ENCODE peak calls at places on chromosomes 5 and 9, in four cellular contexts. I is upper lobe of left lung, P is esophagus muscularis mucosa, G is A549. M is an unnamed sample.
A peak's percentile ranks its signal among the peaks of the same experiment; 100 is the strongest.

GRCh38 chr9:78288214-78288892 is 8.6 kb upstream of the PSAT1 start:
- DNase-seq in I (no peak), P (no peak), G (no peak), M (no peak)

GRCh38 chr9:115157245-115157674 is 39.3 kb upstream of the TNC start:
- DNase-seq in I (no peak), P (no peak), G (peak; percentile 62), M (no peak)

GRCh38 chr5:427415-428087 is 15.4 kb upstream of the EXOC3 start:
- DNase-seq in I (no peak), P (no peak), G (no peak), M (no peak)

GRCh38 chr5:27472000-27472763 is 433.8 kb upstream of the CDH9 start:
- DNase-seq in I (no peak), P (no peak), G (peak; percentile 96), M (no peak)

GRCh38 chr5:151313357-151313756 is 9.8 kb upstream of the SLC36A3 start:
- DNase-seq in I (no peak), P (no peak), G (no peak), M (no peak)

GRCh38 chr5:100576217-100576751 is 41.1 kb downstream of the FAM174A start:
- DNase-seq in I (no peak), P (no peak), G (no peak), M (no peak)

GRCh38 chr5:132662925-132663770 is 5.2 kb downstream of the IL13 start:
- DNase-seq in I (no peak), P (no peak), G (peak; percentile 13), M (no peak)

GRCh38 chr9:71755869-71756268 is 12.4 kb downstream of the CEMIP2 start:
- DNase-seq in I (no peak), P (no peak), G (no peak), M (no peak)

GRCh38 chr9:113566011-113566711 is 102.6 kb downstream of the RGS3 start:
- DNase-seq in I (peak; percentile 21), P (no peak), G (no peak), M (no peak)

GRCh38 chr5:176980818-176981217 is 25.8 kb downstream of the UIMC1 start:
- DNase-seq in I (no peak), P (no peak), G (no peak), M (no peak)

GRCh38 chr5:143062379-143062778 is 292.2 kb downstream of the ARHGAP26 start:
- DNase-seq in I (no peak), P (no peak), G (no peak), M (no peak)

GRCh38 chr5:143065185-143065584 is 295.0 kb downstream of the ARHGAP26 start:
- DNase-seq in I (no peak), P (no peak), G (no peak), M (peak; percentile 29)

GRCh38 chr5:143064207-143064606 is 294.0 kb downstream of the ARHGAP26 start:
- DNase-seq in I (no peak), P (no peak), G (peak; percentile 21), M (no peak)

GRCh38 chr5:143064661-143065060 is 294.5 kb downstream of the ARHGAP26 start:
- DNase-seq in I (no peak), P (no peak), G (no peak), M (no peak)

DNA sequence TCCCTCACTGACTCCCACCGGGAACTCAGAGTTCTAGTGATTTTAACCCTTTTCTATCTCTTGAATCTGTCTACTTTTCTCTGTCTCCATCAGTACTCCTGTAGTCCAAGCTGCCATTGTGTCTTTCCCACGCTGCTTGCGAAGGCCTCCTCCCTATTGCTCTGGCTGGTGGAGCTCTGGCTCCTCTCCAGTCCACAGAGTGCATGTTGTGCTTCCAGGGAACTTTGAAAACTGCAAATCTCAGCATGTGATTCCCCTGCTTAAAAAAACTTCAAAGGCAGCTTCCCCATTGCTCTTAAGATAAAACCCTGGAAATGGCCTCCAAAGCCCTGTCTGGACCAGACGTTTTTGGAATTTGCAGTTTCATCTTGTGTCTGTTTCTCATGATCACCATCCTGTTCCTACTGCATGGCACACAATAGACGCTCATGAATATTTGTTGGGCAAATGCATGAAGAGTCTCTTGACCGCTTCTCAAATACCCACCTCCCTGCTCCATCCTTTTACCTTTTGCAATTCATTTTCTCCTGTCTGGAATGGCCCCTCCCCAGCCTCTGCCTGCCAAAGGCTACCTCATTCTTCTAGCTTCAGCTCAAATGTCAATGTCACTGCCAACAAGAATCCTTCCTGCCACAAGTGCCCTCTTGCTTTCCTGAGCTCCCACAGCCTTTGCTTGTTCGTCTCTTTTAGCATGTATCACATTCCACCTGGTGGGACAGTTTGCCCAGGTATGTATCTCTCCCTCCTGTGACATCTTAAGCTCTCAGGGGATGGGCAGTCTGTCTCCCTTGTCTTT is 293.2 kb downstream of the ARHGAP26 start:
- DNase-seq in I (no peak), P (no peak), G (no peak), M (peak; percentile 40)
- H3K27ac ChIP-seq in I (peak overlapping the region; percentile 32), P (peak overlapping the region; percentile 63), G (peak overlapping the region; percentile 39), M (no peak overlapping the region)

DNA sequence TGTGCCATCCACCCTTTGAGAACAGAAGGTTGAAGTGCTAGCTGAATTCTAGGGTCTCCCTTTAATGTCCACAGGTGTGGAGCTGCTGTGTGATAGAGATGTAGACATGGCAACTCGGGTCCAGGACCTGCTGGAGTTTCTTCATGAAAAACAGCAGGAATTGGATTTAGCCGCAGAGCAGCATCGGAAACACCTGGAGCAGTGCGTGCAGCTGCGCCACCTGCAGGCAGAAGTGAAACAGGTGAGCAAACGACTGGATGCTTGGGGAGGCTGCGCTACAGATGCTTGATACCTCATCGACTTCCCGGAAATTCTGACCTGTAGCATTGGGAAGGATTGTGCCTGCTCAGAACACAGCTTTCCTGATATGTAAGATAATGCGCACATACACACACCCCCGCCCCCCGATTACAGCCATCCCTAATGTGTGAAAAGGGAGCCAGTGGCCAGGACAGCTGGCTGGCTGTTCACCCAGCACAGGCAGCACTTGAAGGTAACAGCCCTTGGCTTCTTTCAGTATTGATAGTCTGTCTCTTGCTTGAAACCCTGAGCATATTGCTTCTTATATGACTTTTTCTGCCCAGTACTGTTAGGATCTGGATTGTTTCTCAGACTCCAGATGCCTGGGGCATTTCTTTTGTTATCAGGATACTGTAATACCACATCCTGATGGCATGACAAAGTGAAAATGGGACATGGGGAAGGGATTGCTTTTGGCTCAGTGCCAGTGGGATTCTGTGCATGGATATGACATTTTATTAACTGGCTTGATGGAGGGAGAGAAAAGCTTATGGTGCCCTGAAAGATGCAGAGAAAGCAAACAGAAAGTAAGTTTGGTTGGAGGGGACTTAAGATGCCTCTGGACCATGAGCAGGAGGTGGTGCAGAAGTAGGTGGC is 216.8 kb upstream of the OTULINL start:
- DNase-seq in I (no peak), P (peak; percentile 57), G (peak; percentile 48), M (no peak)
- TF ChIP-seq CTCF in I (no peak), P (no peak), G (peak; percentile 62), M (no peak)

GRCh38 chr5:170306381-170306790 is 8.8 kb upstream of the LCP2 start:
- DNase-seq in I (peak; percentile 28), P (no peak), G (peak; percentile 12), M (peak; percentile 42)
- TF ChIP-seq POLR2A in I (no peak), P (no peak), G (no peak), M (no peak)

GRCh38 chr5:115686692-115687054 is 60.8 kb upstream of the TMED7 start:
- DNase-seq in I (no peak), P (no peak), G (no peak), M (no peak)
- H3K27ac ChIP-seq in I (no peak overlapping the region), P (peak overlapping the region; percentile 38), G (no peak overlapping the region), M (no peak overlapping the region)

DNA sequence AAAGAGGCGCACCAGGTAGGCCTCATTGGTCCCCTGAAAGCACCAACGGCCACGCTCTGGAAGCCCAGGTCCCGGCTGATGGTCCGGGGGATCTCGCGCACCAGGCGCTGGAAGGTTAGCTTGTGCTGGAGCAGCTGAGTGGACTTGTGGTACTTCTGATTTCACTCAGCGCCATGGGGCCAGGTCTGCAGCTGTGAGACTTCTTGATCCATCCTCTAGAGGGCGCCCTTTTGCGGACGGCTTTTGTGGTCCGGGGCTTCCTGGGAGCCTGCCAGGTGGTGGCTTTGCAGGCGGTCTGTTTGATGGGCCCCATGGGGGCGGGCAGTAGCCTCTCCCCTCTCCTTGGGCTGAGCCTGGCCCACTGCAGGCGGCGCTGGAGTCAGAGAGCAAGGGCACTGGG is 10.4 kb downstream of the TAF11L12 start:
- DNase-seq in I (no peak), P (peak; percentile 74), G (no peak), M (no peak)
- TF ChIP-seq CTCF in I (no peak), P (no peak), G (peak; percentile 9), M (no peak)

GRCh38 chr5:128237504-128237903 is 153.9 kb downstream of the SLC12A2 start:
- DNase-seq in I (no peak), P (no peak), G (no peak), M (no peak)

GRCh38 chr5:128245974-128246373 is 162.4 kb downstream of the SLC12A2 start:
- DNase-seq in I (no peak), P (no peak), G (no peak), M (no peak)

GRCh38 chr5:128236334-128236733 is 152.8 kb downstream of the SLC12A2 start:
- DNase-seq in I (no peak), P (no peak), G (no peak), M (no peak)

GRCh38 chr5:128237000-128237399 is 153.4 kb downstream of the SLC12A2 start:
- DNase-seq in I (no peak), P (peak; percentile 47), G (no peak), M (no peak)

GRCh38 chr5:128241071-128241695 is 157.6 kb downstream of the SLC12A2 start:
- DNase-seq in I (no peak), P (no peak), G (no peak), M (no peak)
- TF ChIP-seq POLR2A in I (no peak), P (no peak), G (no peak), M (no peak)

M was measured in tibial nerve.